ENCODE peak calls at places on chromosomes 6 and 20, in five cellular contexts. One of them, this sample, is unnamed.

GRCh38 chr6:74631558-74631957 is 574.3 kb downstream of the COL12A1 start:
- DNase-seq in Jurkat, Clone E6-1: no peak
- DNase-seq in heart left ventricle: no peak
- DNase-seq in kidney tubule cell: no peak
- DNase-seq in AG04449: no peak
- DNase-seq in this sample: no peak

GRCh38 chr20:55166063-55166462 is 690.7 kb downstream of the DOK5 start:
- DNase-seq in heart left ventricle: no peak
- DNase-seq in AG04449: no peak
- DNase-seq in kidney tubule cell: no peak
- DNase-seq in Jurkat, Clone E6-1: no peak
- DNase-seq in this sample: no peak

GRCh38 chr6:108492131-108492766 is 68.5 kb upstream of the FOXO3 start:
- DNase-seq in AG04449: no peak
- DNase-seq in heart left ventricle: no peak
- DNase-seq in kidney tubule cell: peak
- DNase-seq in Jurkat, Clone E6-1: no peak
- DNase-seq in this sample: no peak

GRCh38 chr20:31740656-31741323 is 1.7 kb downstream of the TPX2 start:
- DNase-seq in AG04449: no peak
- DNase-seq in Jurkat, Clone E6-1: no peak
- DNase-seq in kidney tubule cell: no peak
- DNase-seq in heart left ventricle: no peak
- DNase-seq in this sample: no peak

GRCh38 chr6:44045672-44046015 is 81.6 kb downstream of the MRPL14 start:
- DNase-seq in AG04449: no peak
- DNase-seq in Jurkat, Clone E6-1: no peak
- DNase-seq in kidney tubule cell: no peak
- DNase-seq in heart left ventricle: peak
- DNase-seq in this sample: no peak

GRCh38 chr6:46862381-46862780 is 59.4 kb downstream of the ADGRF5 start:
- DNase-seq in AG04449: no peak
- DNase-seq in Jurkat, Clone E6-1: no peak
- DNase-seq in heart left ventricle: no peak
- DNase-seq in kidney tubule cell: no peak
- DNase-seq in this sample: no peak

GRCh38 chr20:33915726-33916331 is 77.9 kb upstream of the RALY start:
- DNase-seq in AG04449: no peak
- DNase-seq in kidney tubule cell: peak
- DNase-seq in heart left ventricle: peak
- DNase-seq in Jurkat, Clone E6-1: no peak
- DNase-seq in this sample: no peak

GRCh38 chr20:48722002-48722731 is 105.6 kb downstream of the PREX1 start:
- DNase-seq in Jurkat, Clone E6-1: no peak
- DNase-seq in AG04449: no peak
- DNase-seq in kidney tubule cell: peak
- DNase-seq in heart left ventricle: no peak
- DNase-seq in this sample: peak

GRCh38 chr6:17431581-17431980 is 38.2 kb downstream of the CAP2 start:
- DNase-seq in heart left ventricle: no peak
- DNase-seq in kidney tubule cell: peak
- DNase-seq in AG04449: no peak
- DNase-seq in Jurkat, Clone E6-1: no peak
- DNase-seq in this sample: peak

GRCh38 chr6:43216200-43216599 is 13.1 kb downstream of the DNPH1 start:
- DNase-seq in Jurkat, Clone E6-1: no peak
- DNase-seq in AG04449: no peak
- DNase-seq in kidney tubule cell: no peak
- DNase-seq in heart left ventricle: peak
- DNase-seq in this sample: no peak

GRCh38 chr6:28742668-28743270 is 181.0 kb downstream of the TRIM27 start:
- DNase-seq in Jurkat, Clone E6-1: no peak
- DNase-seq in kidney tubule cell: peak
- DNase-seq in heart left ventricle: no peak
- DNase-seq in AG04449: no peak
- DNase-seq in this sample: peak

GRCh38 chr20:36573103-36573797 is at the start of gene TGIF2:
- DNase-seq in AG04449: no peak
- DNase-seq in kidney tubule cell: peak
- DNase-seq in heart left ventricle: peak
- DNase-seq in Jurkat, Clone E6-1: peak
- DNase-seq in this sample: no peak

GRCh38 chr6:90411292-90411781 is 114.7 kb upstream of the BACH2 start:
- DNase-seq in Jurkat, Clone E6-1: no peak
- DNase-seq in kidney tubule cell: peak
- DNase-seq in heart left ventricle: no peak
- DNase-seq in AG04449: no peak
- DNase-seq in this sample: no peak

GRCh38 chr20:55242853-55243252 is 762.5 kb downstream of the CBLN4 start:
- DNase-seq in heart left ventricle: no peak
- DNase-seq in kidney tubule cell: no peak
- DNase-seq in Jurkat, Clone E6-1: no peak
- DNase-seq in AG04449: no peak
- DNase-seq in this sample: no peak

GRCh38 chr6:17091122-17091521 is 10.7 kb upstream of the STMND1 start:
- DNase-seq in heart left ventricle: no peak
- DNase-seq in kidney tubule cell: no peak
- DNase-seq in AG04449: no peak
- DNase-seq in Jurkat, Clone E6-1: no peak
- DNase-seq in this sample: no peak

GRCh38 chr6:98653171-98653570 is 181.2 kb upstream of the POU3F2 start:
- DNase-seq in AG04449: no peak
- DNase-seq in heart left ventricle: no peak
- DNase-seq in kidney tubule cell: peak
- DNase-seq in Jurkat, Clone E6-1: no peak
- DNase-seq in this sample: no peak

GRCh38 chr20:19952392-19952791 is 64.8 kb upstream of the NAA20 start:
- DNase-seq in kidney tubule cell: peak
- DNase-seq in heart left ventricle: no peak
- DNase-seq in AG04449: no peak
- DNase-seq in Jurkat, Clone E6-1: peak
- DNase-seq in this sample: no peak

GRCh38 chr6:41150671-41151070 is 3.5 kb downstream of the TREML1 start:
- DNase-seq in Jurkat, Clone E6-1: no peak
- DNase-seq in AG04449: no peak
- DNase-seq in kidney tubule cell: no peak
- DNase-seq in heart left ventricle: no peak
- DNase-seq in this sample: no peak

GRCh38 chr20:62452475-62453095 is 23.2 kb downstream of the GATA5 start:
- DNase-seq in kidney tubule cell: no peak
- DNase-seq in heart left ventricle: no peak
- DNase-seq in Jurkat, Clone E6-1: no peak
- DNase-seq in AG04449: no peak
- DNase-seq in this sample: no peak

GRCh38 chr6:73580247-73581149 is 59.7 kb upstream of the EEF1A1 start:
- DNase-seq in AG04449: peak
- DNase-seq in Jurkat, Clone E6-1: no peak
- DNase-seq in kidney tubule cell: peak
- DNase-seq in heart left ventricle: peak
- DNase-seq in this sample: peak

GRCh38 chr6:41367700-41368099 is 32.3 kb downstream of the NCR2 start:
- DNase-seq in Jurkat, Clone E6-1: peak
- DNase-seq in kidney tubule cell: peak
- DNase-seq in AG04449: no peak
- DNase-seq in heart left ventricle: no peak
- DNase-seq in this sample: no peak

GRCh38 chr20:8215516-8215915 is 83.5 kb downstream of the PLCB1 start:
- DNase-seq in AG04449: no peak
- DNase-seq in kidney tubule cell: no peak
- DNase-seq in heart left ventricle: no peak
- DNase-seq in Jurkat, Clone E6-1: no peak
- DNase-seq in this sample: no peak

GRCh38 chr6:145865175-145865574 is 50.6 kb upstream of the FBXO30 start:
- DNase-seq in AG04449: no peak
- DNase-seq in heart left ventricle: no peak
- DNase-seq in kidney tubule cell: no peak
- DNase-seq in Jurkat, Clone E6-1: peak
- DNase-seq in this sample: no peak

GRCh38 chr6:37634238-37634826 is 63.4 kb downstream of the MDGA1 start:
- DNase-seq in heart left ventricle: no peak
- DNase-seq in AG04449: no peak
- DNase-seq in kidney tubule cell: no peak
- DNase-seq in Jurkat, Clone E6-1: no peak
- DNase-seq in this sample: no peak

GRCh38 chr6:101541873-101542272 is 148.4 kb downstream of the GRIK2 start:
- DNase-seq in AG04449: no peak
- DNase-seq in Jurkat, Clone E6-1: no peak
- DNase-seq in heart left ventricle: no peak
- DNase-seq in kidney tubule cell: no peak
- DNase-seq in this sample: no peak

GRCh38 chr6:4776967-4777925 is 1.0 kb downstream of the CDYL start:
- DNase-seq in Jurkat, Clone E6-1: peak
- DNase-seq in kidney tubule cell: peak
- DNase-seq in heart left ventricle: no peak
- DNase-seq in AG04449: no peak
- DNase-seq in this sample: no peak

GRCh38 chr6:40700006-40700405 is 112.8 kb upstream of the LRFN2 start:
- DNase-seq in heart left ventricle: no peak
- DNase-seq in AG04449: no peak
- DNase-seq in Jurkat, Clone E6-1: no peak
- DNase-seq in kidney tubule cell: no peak
- DNase-seq in this sample: no peak

GRCh38 chr6:135932651-135933050 is 81.2 kb downstream of the PDE7B start:
- DNase-seq in kidney tubule cell: peak
- DNase-seq in AG04449: no peak
- DNase-seq in heart left ventricle: no peak
- DNase-seq in Jurkat, Clone E6-1: no peak
- DNase-seq in this sample: no peak

GRCh38 chr6:75204222-75204958 is 1.5 kb downstream of the COL12A1 start:
- DNase-seq in AG04449: peak
- DNase-seq in Jurkat, Clone E6-1: no peak
- DNase-seq in kidney tubule cell: peak
- DNase-seq in heart left ventricle: no peak
- DNase-seq in this sample: no peak

GRCh38 chr20:62900692-62901584 is 25.4 kb downstream of the DIDO1 start:
- DNase-seq in Jurkat, Clone E6-1: peak
- DNase-seq in heart left ventricle: no peak
- DNase-seq in AG04449: no peak
- DNase-seq in kidney tubule cell: peak
- DNase-seq in this sample: no peak

GRCh38 chr6:10633216-10633615 is 61.2 kb downstream of the C6orf52 start:
- DNase-seq in AG04449: peak
- DNase-seq in heart left ventricle: no peak
- DNase-seq in Jurkat, Clone E6-1: no peak
- DNase-seq in kidney tubule cell: peak
- DNase-seq in this sample: peak

GRCh38 chr6:137258170-137258569 is 39.0 kb upstream of the IFNGR1 start:
- DNase-seq in heart left ventricle: no peak
- DNase-seq in Jurkat, Clone E6-1: no peak
- DNase-seq in AG04449: no peak
- DNase-seq in kidney tubule cell: no peak
- DNase-seq in this sample: no peak

GRCh38 chr20:45052698-45053440 is 48.1 kb downstream of the KCNS1 start:
- DNase-seq in Jurkat, Clone E6-1: peak
- DNase-seq in kidney tubule cell: peak
- DNase-seq in heart left ventricle: no peak
- DNase-seq in AG04449: peak
- DNase-seq in this sample: peak

GRCh38 chr20:13800728-13801134 is 15.9 kb downstream of the NDUFAF5 start:
- DNase-seq in heart left ventricle: peak
- DNase-seq in AG04449: peak
- DNase-seq in kidney tubule cell: peak
- DNase-seq in Jurkat, Clone E6-1: no peak
- DNase-seq in this sample: peak

GRCh38 chr20:46307139-46307998 is 929 bp downstream of the CDH22 start:
- DNase-seq in heart left ventricle: peak
- DNase-seq in AG04449: no peak
- DNase-seq in Jurkat, Clone E6-1: peak
- DNase-seq in kidney tubule cell: peak
- DNase-seq in this sample: no peak

GRCh38 chr6:110875548-110876169 is 1.1 kb downstream of the AMD1 start:
- DNase-seq in AG04449: no peak
- DNase-seq in Jurkat, Clone E6-1: no peak
- DNase-seq in kidney tubule cell: peak
- DNase-seq in heart left ventricle: peak
- DNase-seq in this sample: no peak

GRCh38 chr6:122079906-122080305 is 319.5 kb upstream of the HSF2 start:
- DNase-seq in AG04449: no peak
- DNase-seq in kidney tubule cell: no peak
- DNase-seq in Jurkat, Clone E6-1: no peak
- DNase-seq in heart left ventricle: no peak
- DNase-seq in this sample: no peak

This sample was measured in GM04503.